ENCODE peak calls at places on chromosomes 1 and 21, in eight cellular contexts. H is prostate gland; B is breast epithelium; V is pancreas; O is stimulated activated CD8-positive, alpha-beta memory T cell treated with anti-CD3 and anti-CD28 coated beads, Interleukin-4, amount 100 ng/mL, for 24 hours; L is NCI-H1694 treated with DMSO at 0.1 percent for 48 hours; K is NCI-H1436; Q is trophoblast cell. M is an unnamed sample.

GRCh38 chr1:19067187-19067911 is 110.9 kb upstream of the IFFO2 start:
- DNase-seq in H (peak; percentile 75), B (peak; percentile 85), V (peak; percentile 78), O (no peak), L (no peak), K (no peak), Q (no peak), M (no peak)

GRCh38 chr1:243286409-243287127 is 30.7 kb downstream of the SDCCAG8 start:
- DNase-seq in H (no peak), B (no peak), V (no peak), O (no peak), L (no peak), K (no peak), Q (no peak), M (no peak)

GRCh38 chr1:219699870-219700269 is 87.0 kb upstream of the ZC3H11B start:
- DNase-seq in H (no peak), B (no peak), V (no peak), O (no peak), L (no peak), K (no peak), Q (peak; percentile 27), M (no peak)

GRCh38 chr1:234779160-234779538 is 169.2 kb upstream of the IRF2BP2 start:
- DNase-seq in H (no peak), B (peak; percentile 18), V (no peak), O (no peak), L (no peak), K (no peak), Q (no peak), M (no peak)

GRCh38 chr1:19000065-19000464 is 43.6 kb upstream of the IFFO2 start:
- DNase-seq in H (no peak), B (peak; percentile 31), V (no peak), O (no peak), L (no peak), K (no peak), Q (no peak), M (no peak)

GRCh38 chr1:227935826-227936225 is 11.9 kb downstream of the WNT9A start:
- DNase-seq in H (no peak), B (no peak), V (no peak), O (no peak), L (no peak), K (no peak), Q (no peak), M (no peak)

GRCh38 chr21:16891821-16892220 is 621.0 kb upstream of the CXADR start:
- DNase-seq in H (peak; percentile 58), B (peak; percentile 61), V (no peak), O (no peak), L (no peak), K (no peak), Q (no peak), M (no peak)

GRCh38 chr1:210915890-210916507 is 217.9 kb downstream of the KCNH1 start:
- DNase-seq in H (no peak), B (no peak), V (no peak), O (no peak), L (peak; percentile 12), K (peak; percentile 31), Q (no peak), M (no peak)

GRCh38 chr1:201170533-201171062 is 16.3 kb upstream of the TMEM9 start:
- DNase-seq in H (peak; percentile 95), B (peak; percentile 97), V (peak; percentile 98), O (peak; percentile 74), L (peak; percentile 60), K (peak; percentile 97), Q (peak; percentile 99), M (peak; percentile 81)